ENCODE peak calls at places on chromosomes 1 and 21, in four cellular contexts. One of them, this sample, is unnamed.

GRCh38 chr1:23369335-23370013 is at the start of gene ZNF436:
- DNase-seq in OCI-LY7: peak; percentile 29
- DNase-seq in NCI-H1105: peak; percentile 90
- DNase-seq in B cell: no peak
- DNase-seq in this sample: no peak

GRCh38 chr1:173405281-173405680 is 71.9 kb upstream of the PRDX6 start:
- DNase-seq in B cell: no peak
- DNase-seq in NCI-H1105: no peak
- DNase-seq in OCI-LY7: no peak
- DNase-seq in this sample: no peak

GRCh38 chr1:246961939-246962373 is 30.2 kb upstream of the AHCTF1 start:
- DNase-seq in NCI-H1105: no peak
- DNase-seq in B cell: no peak
- DNase-seq in OCI-LY7: no peak
- DNase-seq in this sample: no peak

GRCh38 chr21:33115586-33116541 is 45.9 kb downstream of the OLIG1 start:
- DNase-seq in B cell: no peak
- DNase-seq in OCI-LY7: no peak
- DNase-seq in NCI-H1105: peak; percentile 29
- DNase-seq in this sample: no peak

GRCh38 chr1:229253170-229253974 is 17.5 kb upstream of the RAB4A start:
- DNase-seq in OCI-LY7: peak; percentile 19
- DNase-seq in NCI-H1105: no peak
- DNase-seq in B cell: no peak
- DNase-seq in this sample: peak; percentile 72

GRCh38 chr1:226709942-226710341 is 29.1 kb downstream of the ITPKB start:
- DNase-seq in NCI-H1105: no peak
- DNase-seq in B cell: no peak
- DNase-seq in OCI-LY7: no peak
- DNase-seq in this sample: no peak

GRCh38 chr1:110048240-110048639 is 13.8 kb downstream of the STRIP1 start:
- DNase-seq in OCI-LY7: no peak
- DNase-seq in B cell: no peak
- DNase-seq in NCI-H1105: no peak
- DNase-seq in this sample: no peak

GRCh38 chr1:228416217-228416971 is at the start of gene TRIM17:
- DNase-seq in NCI-H1105: peak; percentile 11
- DNase-seq in B cell: peak; percentile 45
- DNase-seq in OCI-LY7: no peak
- DNase-seq in this sample: peak; percentile 62

GRCh38 chr1:43311521-43311920 is 10.7 kb downstream of the TIE1 start:
- DNase-seq in B cell: no peak
- DNase-seq in OCI-LY7: no peak
- DNase-seq in NCI-H1105: no peak
- DNase-seq in this sample: no peak

GRCh38 chr1:217275617-217276398 is 355.1 kb downstream of the GPATCH2 start:
- DNase-seq in OCI-LY7: no peak
- DNase-seq in NCI-H1105: no peak
- DNase-seq in B cell: no peak
- DNase-seq in this sample: no peak

GRCh38 chr1:243964915-243965314 is 86.2 kb upstream of the ZBTB18 start:
- DNase-seq in NCI-H1105: no peak
- DNase-seq in B cell: no peak
- DNase-seq in OCI-LY7: no peak
- DNase-seq in this sample: no peak

GRCh38 chr1:97647776-97648175 is 273.1 kb downstream of the DPYD start:
- DNase-seq in NCI-H1105: no peak
- DNase-seq in B cell: no peak
- DNase-seq in OCI-LY7: no peak
- DNase-seq in this sample: no peak

GRCh38 chr1:1022322-1023090 is 2.6 kb downstream of the AGRN start:
- DNase-seq in NCI-H1105: no peak
- DNase-seq in B cell: no peak
- DNase-seq in OCI-LY7: no peak
- DNase-seq in this sample: no peak

GRCh38 chr21:36929622-36930021 is 36.8 kb downstream of the HLCS start:
- DNase-seq in NCI-H1105: peak; percentile 17
- DNase-seq in OCI-LY7: no peak
- DNase-seq in B cell: no peak
- DNase-seq in this sample: no peak

GRCh38 chr1:211623510-211623909 is 44.5 kb upstream of the SLC30A1 start:
- DNase-seq in B cell: no peak
- DNase-seq in NCI-H1105: no peak
- DNase-seq in OCI-LY7: no peak
- DNase-seq in this sample: no peak

GRCh38 chr1:221217029-221217428 is 337.8 kb downstream of the HLX start:
- DNase-seq in B cell: no peak
- DNase-seq in OCI-LY7: no peak
- DNase-seq in NCI-H1105: no peak
- DNase-seq in this sample: no peak

GRCh38 chr1:40421694-40422384 is 28.4 kb upstream of the ZFP69B start:
- DNase-seq in NCI-H1105: peak; percentile 68
- DNase-seq in OCI-LY7: no peak
- DNase-seq in B cell: no peak
- DNase-seq in this sample: no peak

GRCh38 chr1:94734963-94735899 is 84.9 kb upstream of the SLC44A3 start:
- DNase-seq in NCI-H1105: no peak
- DNase-seq in B cell: no peak
- DNase-seq in OCI-LY7: no peak
- DNase-seq in this sample: no peak

GRCh38 chr21:40696246-40696645 is 150.7 kb downstream of the DSCAM start:
- DNase-seq in NCI-H1105: no peak
- DNase-seq in OCI-LY7: no peak
- DNase-seq in B cell: no peak
- DNase-seq in this sample: no peak

GRCh38 chr1:226511296-226511695 is 37.3 kb upstream of the STUM start:
- DNase-seq in B cell: no peak
- DNase-seq in OCI-LY7: no peak
- DNase-seq in NCI-H1105: no peak
- DNase-seq in this sample: no peak

GRCh38 chr1:201025571-201026002 is 2.1 kb upstream of the KIF21B start:
- DNase-seq in OCI-LY7: peak; percentile 43
- DNase-seq in NCI-H1105: no peak
- DNase-seq in B cell: peak; percentile 36
- DNase-seq in this sample: no peak

This sample was measured in Caco-2.